ENCODE peak calls at places on chromosomes 7 and 10, in six cellular contexts. Q is brain microvascular endothelial cell, D is lung, F is heart right ventricle, J is cardiac muscle cell, V is A673. S is an unnamed sample.

GRCh38 chr7:33845991-33846509 is 59.3 kb upstream of the BMPER start:
- DNase-seq in D (no peak), V (no peak), Q (no peak), F (peak), J (peak), S (peak)

GRCh38 chr7:5425507-5426225 is 2.0 kb upstream of the TNRC18 start:
- DNase-seq in V (peak), Q (peak), F (peak), D (peak), J (peak), S (peak)

GRCh38 chr7:46032936-46033335 is 111.9 kb upstream of the IGFBP3 start:
- DNase-seq in F (no peak), D (no peak), J (no peak), Q (peak), V (no peak), S (peak)

GRCh38 chr7:54967384-54967783 is 51.4 kb upstream of the EGFR start:
- DNase-seq in V (no peak), D (peak), Q (no peak), J (no peak), F (no peak), S (peak)

GRCh38 chr10:72464438-72464837 is 109.7 kb upstream of the DNAJB12 start:
- DNase-seq in V (no peak), J (no peak), F (no peak), Q (no peak), D (no peak), S (no peak)

GRCh38 chr7:106512217-106512616 is 148.7 kb downstream of the CCDC71L start:
- DNase-seq in V (no peak), F (no peak), J (no peak), Q (no peak), D (no peak), S (no peak)

GRCh38 chr10:112587709-112588108 is 140.7 kb downstream of the VTI1A start:
- DNase-seq in D (no peak), J (no peak), F (no peak), Q (no peak), V (no peak), S (no peak)

GRCh38 chr7:132412435-132412834 is 163.8 kb downstream of the PLXNA4 start:
- DNase-seq in Q (no peak), F (no peak), V (no peak), J (no peak), D (no peak), S (no peak)

GRCh38 chr10:35448687-35449662 is 112.7 kb downstream of the CCNY start:
- DNase-seq in F (peak), D (no peak), Q (no peak), J (peak), V (peak), S (peak)

GRCh38 chr7:127107601-127108007 is 145.1 kb downstream of the GRM8 start:
- DNase-seq in Q (peak), V (peak), J (peak), F (peak), D (peak), S (peak)

GRCh38 chr10:79053081-79053434 is 15.7 kb upstream of the ZMIZ1 start:
- DNase-seq in V (no peak), F (no peak), D (no peak), J (no peak), Q (no peak), S (no peak)

GRCh38 chr7:127943541-127944521 is 87.4 kb downstream of the LRRC4 start:
- DNase-seq in F (peak), V (peak), Q (peak), D (no peak), J (peak), S (no peak)

GRCh38 chr10:84289521-84290200 is 38.7 kb upstream of the CCSER2 start:
- DNase-seq in F (no peak), V (no peak), J (no peak), D (no peak), Q (no peak), S (no peak)

GRCh38 chr10:73886085-73886529 is 11.8 kb upstream of the CAMK2G start:
- DNase-seq in D (peak), J (peak), F (peak), Q (peak), V (peak), S (peak)

GRCh38 chr7:148753224-148753623 is 54.5 kb downstream of the CUL1 start:
- DNase-seq in F (no peak), Q (peak), J (peak), D (no peak), V (no peak), S (peak)

GRCh38 chr7:935321-936130 is 19.0 kb downstream of the ADAP1 start:
- DNase-seq in V (no peak), D (no peak), F (no peak), Q (no peak), J (no peak), S (no peak)

GRCh38 chr7:82204694-82205093 is 238.9 kb downstream of the CACNA2D1 start:
- DNase-seq in V (no peak), Q (peak), J (peak), D (no peak), F (peak), S (peak)

GRCh38 chr10:88866454-88866853 is 13.6 kb upstream of the STAMBPL1 start:
- DNase-seq in J (no peak), F (no peak), D (no peak), V (no peak), Q (no peak), S (no peak)

GRCh38 chr10:3764626-3765375 is 20.2 kb downstream of the KLF6 start:
- DNase-seq in D (no peak), J (no peak), V (no peak), Q (no peak), F (no peak), S (no peak)

GRCh38 chr10:96685297-96685696 is 35.0 kb downstream of the PIK3AP1 start:
- DNase-seq in F (no peak), D (no peak), V (no peak), Q (no peak), J (no peak), S (no peak)
- H3K4me3 ChIP-seq in F (no peak), D (no peak), V (no peak), Q (no peak), J (no peak), S (no peak)

GRCh38 chr10:102540023-102540422 is 36.3 kb downstream of the SUFU start:
- DNase-seq in J (peak), Q (peak), D (no peak), F (no peak), V (peak), S (peak)
- TF ChIP-seq CTCF in J (peak), Q (peak), D (no peak), F (peak), V (peak), S (peak)

GRCh38 chr10:6781133-6781770 is 201.2 kb upstream of the PRKCQ start:
- DNase-seq in V (no peak), Q (no peak), D (no peak), J (no peak), F (no peak), S (no peak)
- H3K4me3 ChIP-seq in V (no peak), Q (no peak), D (no peak), J (no peak), F (no peak), S (no peak)

GRCh38 chr10:12800302-12800701 is 201.2 kb downstream of the CCDC3 start:
- DNase-seq in F (no peak), V (no peak), J (no peak), D (no peak), Q (no peak), S (no peak)
- TF ChIP-seq CTCF in F (no peak), V (peak), J (peak), D (no peak), Q (peak), S (no peak)

DNA sequence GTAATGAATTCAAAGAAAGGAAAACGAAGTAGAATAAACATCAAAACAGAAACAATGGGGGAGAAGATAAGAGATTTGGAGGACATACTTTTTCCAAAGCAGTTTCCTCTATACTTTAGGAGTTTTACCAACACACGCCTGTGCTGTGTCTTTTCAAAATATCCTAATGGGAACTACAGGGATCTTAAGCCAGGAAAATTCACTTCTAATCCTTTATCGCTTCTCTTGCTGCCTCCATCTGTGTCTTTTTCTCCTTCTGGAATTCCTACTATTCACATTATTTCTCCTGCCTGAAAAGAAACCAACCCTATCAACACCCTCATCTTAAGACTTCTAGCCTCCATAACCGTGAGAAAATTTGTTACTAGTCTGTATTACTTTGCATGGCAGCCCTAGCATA is 6.8 kb downstream of the HNRNPF start:
- DNase-seq in F (no peak), J (no peak), D (no peak), Q (no peak), V (no peak), S (no peak)
- H3K4me3 ChIP-seq in F (no peak), J (no peak), D (no peak), Q (no peak), V (no peak), S (no peak)

GRCh38 chr10:121662945-121663917 is 65.0 kb upstream of the FGFR2 start:
- DNase-seq in V (peak), J (no peak), F (no peak), D (no peak), Q (no peak), S (no peak)
- TF ChIP-seq CTCF in V (peak), J (peak), F (no peak), D (no peak), Q (no peak), S (no peak)

GRCh38 chr7:74185016-74185415 is 10.9 kb downstream of the EIF4H start:
- DNase-seq in F (no peak), J (no peak), D (no peak), Q (no peak), V (no peak), S (no peak)

GRCh38 chr7:74185636-74186035 is 11.5 kb downstream of the EIF4H start:
- DNase-seq in V (no peak), Q (no peak), D (no peak), F (no peak), J (peak), S (no peak)

GRCh38 chr7:74183142-74183541 is 9.0 kb downstream of the EIF4H start:
- DNase-seq in F (no peak), D (no peak), V (no peak), J (no peak), Q (no peak), S (no peak)

GRCh38 chr7:74182453-74183090 is 8.4 kb downstream of the EIF4H start:
- DNase-seq in J (no peak), D (no peak), Q (no peak), V (no peak), F (no peak), S (no peak)

DNA sequence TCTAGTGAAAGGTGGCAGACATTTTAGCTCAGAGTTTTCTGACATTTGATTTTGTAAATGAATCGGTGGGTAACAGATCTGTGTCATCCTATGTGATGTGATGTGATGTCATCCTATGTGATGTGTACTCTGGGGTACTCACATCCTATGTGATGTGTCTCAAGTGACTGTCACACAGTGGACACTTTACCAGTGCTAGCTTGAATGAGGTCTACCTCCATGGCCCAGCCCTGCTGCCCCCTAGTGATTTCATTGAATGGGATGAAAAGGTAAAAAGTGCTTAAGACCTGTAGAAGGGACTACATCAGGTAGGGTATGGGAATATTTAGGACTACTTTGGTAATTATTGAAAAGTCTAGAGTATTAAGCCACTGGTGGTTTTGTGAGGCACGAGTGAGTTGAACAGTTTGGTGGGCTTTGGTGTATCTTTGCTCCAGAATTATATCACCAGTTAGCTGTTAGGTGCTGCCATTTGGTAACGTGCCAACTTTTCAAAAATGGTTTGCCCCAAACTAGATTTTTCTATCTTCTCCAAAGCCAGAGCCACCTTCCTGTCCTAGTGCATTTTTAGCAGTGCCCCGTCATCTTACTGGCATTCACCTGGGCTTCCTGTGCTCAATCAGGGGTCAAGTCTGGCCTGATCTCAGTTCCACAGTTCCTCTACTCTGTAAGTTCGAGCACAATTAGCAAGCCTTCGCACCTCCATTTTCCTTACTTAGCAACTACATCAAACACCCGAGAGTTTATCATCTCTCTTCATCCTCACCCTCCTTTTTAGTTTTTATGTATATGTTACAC is 9.7 kb downstream of the EIF4H start:
- DNase-seq in D (no peak), V (no peak), Q (no peak), F (no peak), J (no peak), S (no peak)
- H3K4me3 ChIP-seq in D (no peak), V (no peak), Q (no peak), F (no peak), J (no peak), S (no peak)

DNA sequence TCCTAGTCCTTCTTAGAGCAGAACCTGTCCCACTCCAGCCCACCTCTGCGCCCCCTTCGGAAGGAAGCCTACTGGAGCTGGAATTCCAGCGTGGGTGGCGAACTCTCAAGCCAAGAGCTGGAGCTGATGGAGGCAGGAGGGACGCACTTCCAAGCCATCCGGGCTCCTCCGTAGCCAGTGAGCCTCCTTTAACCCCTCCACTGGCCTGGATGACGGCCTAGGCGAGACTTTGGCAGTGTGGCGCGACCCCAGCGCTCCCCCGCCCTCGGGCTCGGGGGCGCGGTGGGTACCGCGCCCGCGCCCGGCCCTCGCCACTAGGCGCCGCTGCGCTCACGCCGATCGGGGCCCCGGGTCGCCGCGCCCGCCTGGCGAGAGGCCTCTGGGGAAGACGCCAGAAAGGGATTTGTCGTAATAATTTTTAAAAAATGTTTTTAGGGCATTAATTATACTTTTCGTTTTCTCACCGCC is 5.1 kb upstream of the EMX2 start:
- DNase-seq in Q (no peak), J (peak), V (no peak), D (no peak), F (no peak), S (no peak)
- TF ChIP-seq CTCF in Q (peak), J (peak), V (no peak), D (peak), F (peak), S (peak)